ENCODE peak calls at places on chromosomes 12 and 14, in nine cellular contexts. U is epithelial cell of esophagus; B is psoas muscle; O is CD8-positive, alpha-beta T cell; Q is foreskin fibroblast; K is CD4-positive, alpha-beta memory T cell; Y is A549; Z is PC-3; V is K562. F is an unnamed sample.

GRCh38 chr14:81743605-81744004 is 210.0 kb upstream of the SEL1L start:
- DNase-seq in U (no peak), B (no peak), O (no peak), Q (no peak), K (no peak), Y (no peak), Z (no peak), V (no peak), F (no peak)

GRCh38 chr12:46831335-46832083 is 5.7 kb upstream of the SLC38A4 start:
- DNase-seq in U (no peak), B (peak), O (no peak), Q (no peak), K (no peak), Y (no peak), Z (no peak), V (no peak), F (no peak)

GRCh38 chr12:93318720-93319522 is 58.8 kb upstream of the NUDT4 start:
- DNase-seq in U (no peak), B (no peak), O (no peak), Q (no peak), K (no peak), Y (no peak), Z (no peak), V (no peak), F (no peak)

GRCh38 chr14:51862171-51862838 is 1.9 kb downstream of the GNG2 start:
- DNase-seq in U (no peak), B (no peak), O (no peak), Q (no peak), K (no peak), Y (no peak), Z (no peak), V (no peak), F (no peak)

GRCh38 chr12:11968516-11968915 is 102.2 kb upstream of the BCL2L14 start:
- DNase-seq in U (no peak), B (no peak), O (no peak), Q (no peak), K (no peak), Y (no peak), Z (no peak), V (no peak), F (no peak)

GRCh38 chr12:52582489-52582888 is 8.8 kb upstream of the KRT74 start:
- DNase-seq in U (no peak), B (no peak), O (no peak), Q (no peak), K (no peak), Y (no peak), Z (no peak), V (no peak), F (no peak)

GRCh38 chr12:116078396-116078795 is 199.1 kb downstream of the MED13L start:
- DNase-seq in U (no peak), B (no peak), O (no peak), Q (no peak), K (no peak), Y (no peak), Z (no peak), V (no peak), F (no peak)

GRCh38 chr14:101301011-101301410 is 260.3 kb upstream of the DIO3 start:
- DNase-seq in U (no peak), B (no peak), O (no peak), Q (no peak), K (no peak), Y (no peak), Z (no peak), V (no peak), F (no peak)

GRCh38 chr12:104903648-104904423 is 54.3 kb downstream of the SLC41A2 start:
- DNase-seq in U (no peak), B (no peak), O (no peak), Q (no peak), K (no peak), Y (no peak), Z (no peak), V (no peak), F (no peak)

GRCh38 chr12:50390284-50390683 is 6.1 kb downstream of the FAM186A start:
- DNase-seq in U (peak), B (no peak), O (no peak), Q (peak), K (no peak), Y (peak), Z (peak), V (no peak), F (no peak)

GRCh38 chr12:113466770-113467153 is 4.9 kb downstream of the LHX5 start:
- DNase-seq in U (no peak), B (no peak), O (no peak), Q (no peak), K (no peak), Y (no peak), Z (no peak), V (no peak), F (no peak)

GRCh38 chr12:1080520-1081223 is 89.6 kb downstream of the ERC1 start:
- DNase-seq in U (no peak), B (no peak), O (no peak), Q (no peak), K (no peak), Y (no peak), Z (no peak), V (no peak), F (no peak)

GRCh38 chr12:19263666-19264065 is 134.1 kb downstream of the PLEKHA5 start:
- DNase-seq in U (no peak), B (no peak), O (no peak), Q (no peak), K (no peak), Y (no peak), Z (no peak), V (no peak), F (no peak)

GRCh38 chr12:75990189-75990912 is 41.2 kb downstream of the PHLDA1 start:
- DNase-seq in U (no peak), B (no peak), O (no peak), Q (no peak), K (no peak), Y (peak), Z (no peak), V (no peak), F (no peak)

GRCh38 chr12:75982974-75983660 is 48.5 kb downstream of the PHLDA1 start:
- DNase-seq in U (no peak), B (no peak), O (no peak), Q (no peak), K (no peak), Y (peak), Z (no peak), V (no peak), F (no peak)

GRCh38 chr12:75985566-75985965 is 46.0 kb downstream of the PHLDA1 start:
- DNase-seq in U (no peak), B (no peak), O (no peak), Q (no peak), K (no peak), Y (no peak), Z (no peak), V (no peak), F (no peak)

GRCh38 chr12:75984577-75985182 is 46.9 kb downstream of the PHLDA1 start:
- DNase-seq in U (no peak), B (no peak), O (no peak), Q (no peak), K (no peak), Y (no peak), Z (no peak), V (no peak), F (no peak)

DNA sequence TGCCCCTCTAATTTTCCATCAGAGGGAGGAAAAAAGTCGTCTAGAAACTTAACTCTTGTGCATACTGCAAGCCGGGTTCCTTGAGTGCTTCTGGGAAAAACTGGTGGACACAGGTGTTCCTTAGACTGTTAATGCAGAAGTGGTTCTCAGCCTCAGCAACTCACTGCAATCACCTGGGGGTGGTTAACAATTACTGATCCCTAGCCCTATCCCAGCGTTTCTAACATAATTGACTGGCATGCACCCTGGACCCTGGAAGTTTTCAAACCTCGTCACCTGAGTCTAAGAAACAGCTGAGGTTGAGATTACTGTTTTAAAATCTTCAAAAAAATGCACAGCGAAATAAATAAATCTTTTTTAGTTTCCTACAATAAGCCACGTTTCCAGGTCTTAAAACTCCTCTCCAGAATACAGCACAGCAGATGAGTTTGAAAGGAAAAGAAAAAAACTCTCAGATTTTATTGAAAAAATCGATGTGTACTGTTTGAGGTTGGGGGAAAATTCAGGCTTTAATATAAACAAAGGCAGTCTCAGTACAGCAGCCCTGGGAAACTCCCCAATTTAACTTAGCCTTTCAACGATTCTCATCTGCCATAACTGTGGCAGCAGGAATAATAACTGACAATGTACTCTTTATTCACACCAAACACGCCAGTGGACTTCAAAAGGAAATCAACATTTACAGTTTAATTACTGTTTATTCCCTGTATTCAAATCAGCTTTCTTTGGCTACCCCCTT is 45.4 kb downstream of the PHLDA1 start:
- DNase-seq in U (no peak), B (no peak), O (no peak), Q (no peak), K (no peak), Y (peak), Z (no peak), V (no peak), F (no peak)
- H3K4me3 ChIP-seq in U (no peak), B (no peak), O (no peak), Q (no peak), K (no peak), Y (peak), Z (no peak), V (no peak), F (no peak)

DNA sequence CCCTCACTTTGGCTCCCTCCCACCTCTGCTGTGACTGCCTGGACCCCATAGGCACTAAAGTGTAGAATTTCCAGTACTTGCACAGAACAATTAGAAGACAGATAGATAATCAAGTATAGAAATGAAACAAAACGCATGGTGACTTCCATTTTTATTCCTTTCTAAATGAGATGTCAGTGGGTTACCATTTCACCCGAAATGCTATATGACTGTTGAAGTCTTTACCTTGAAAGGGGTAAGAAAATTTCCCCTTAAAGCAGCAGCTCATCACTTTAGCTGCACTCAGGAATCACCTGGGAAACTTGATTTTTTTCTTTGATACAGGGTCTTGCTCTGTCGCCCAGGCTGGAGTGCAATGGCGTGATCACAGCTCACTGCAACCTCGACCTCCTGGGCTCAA is 12.5 kb upstream of the KSR2 start:
- DNase-seq in U (no peak), B (no peak), O (no peak), Q (no peak), K (no peak), Y (no peak), Z (no peak), V (no peak), F (no peak)
- H3K4me3 ChIP-seq in U (no peak), B (no peak), O (no peak), Q (no peak), K (no peak), Y (no peak), Z (no peak), V (no peak), F (no peak)

DNA sequence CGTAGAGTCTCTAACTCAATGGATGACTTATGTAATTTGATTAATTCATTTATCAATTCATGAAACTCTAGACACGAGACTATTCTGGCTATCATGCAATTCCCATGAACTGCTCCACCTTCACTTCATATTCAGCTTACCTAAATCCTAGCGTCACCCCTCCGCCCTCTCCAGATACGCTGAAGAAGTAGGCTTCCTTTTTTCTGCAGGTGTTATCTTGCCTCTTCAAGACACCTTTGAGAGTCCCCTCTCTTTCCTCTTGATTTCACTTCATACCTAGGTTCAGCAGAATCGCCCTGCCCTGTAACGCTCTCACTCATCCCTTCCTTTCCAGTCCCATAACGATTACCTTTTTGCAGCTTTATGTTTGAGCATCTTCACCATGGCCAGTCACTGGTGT is 4.0 kb upstream of the RNASE4 start:
- DNase-seq in U (no peak), B (no peak), O (no peak), Q (no peak), K (no peak), Y (no peak), Z (no peak), V (no peak), F (no peak)
- H3K4me3 ChIP-seq in U (no peak), B (peak), O (no peak), Q (peak), K (peak), Y (peak), Z (peak), V (peak), F (peak)

GRCh38 chr14:33951183-33951840 is 438 bp upstream of the EGLN3 start:
- DNase-seq in U (no peak), B (no peak), O (no peak), Q (no peak), K (no peak), Y (no peak), Z (no peak), V (no peak), F (no peak)

GRCh38 chr14:33949051-33950037 is 1.5 kb downstream of the EGLN3 start:
- DNase-seq in U (no peak), B (no peak), O (no peak), Q (no peak), K (no peak), Y (no peak), Z (no peak), V (peak), F (no peak)

GRCh38 chr14:33948143-33948962 is 2.5 kb downstream of the EGLN3 start:
- DNase-seq in U (no peak), B (no peak), O (no peak), Q (no peak), K (no peak), Y (no peak), Z (no peak), V (no peak), F (no peak)

GRCh38 chr14:33952541-33952940 is 1.7 kb upstream of the EGLN3 start:
- DNase-seq in U (no peak), B (no peak), O (no peak), Q (no peak), K (no peak), Y (no peak), Z (no peak), V (no peak), F (no peak)

DNA sequence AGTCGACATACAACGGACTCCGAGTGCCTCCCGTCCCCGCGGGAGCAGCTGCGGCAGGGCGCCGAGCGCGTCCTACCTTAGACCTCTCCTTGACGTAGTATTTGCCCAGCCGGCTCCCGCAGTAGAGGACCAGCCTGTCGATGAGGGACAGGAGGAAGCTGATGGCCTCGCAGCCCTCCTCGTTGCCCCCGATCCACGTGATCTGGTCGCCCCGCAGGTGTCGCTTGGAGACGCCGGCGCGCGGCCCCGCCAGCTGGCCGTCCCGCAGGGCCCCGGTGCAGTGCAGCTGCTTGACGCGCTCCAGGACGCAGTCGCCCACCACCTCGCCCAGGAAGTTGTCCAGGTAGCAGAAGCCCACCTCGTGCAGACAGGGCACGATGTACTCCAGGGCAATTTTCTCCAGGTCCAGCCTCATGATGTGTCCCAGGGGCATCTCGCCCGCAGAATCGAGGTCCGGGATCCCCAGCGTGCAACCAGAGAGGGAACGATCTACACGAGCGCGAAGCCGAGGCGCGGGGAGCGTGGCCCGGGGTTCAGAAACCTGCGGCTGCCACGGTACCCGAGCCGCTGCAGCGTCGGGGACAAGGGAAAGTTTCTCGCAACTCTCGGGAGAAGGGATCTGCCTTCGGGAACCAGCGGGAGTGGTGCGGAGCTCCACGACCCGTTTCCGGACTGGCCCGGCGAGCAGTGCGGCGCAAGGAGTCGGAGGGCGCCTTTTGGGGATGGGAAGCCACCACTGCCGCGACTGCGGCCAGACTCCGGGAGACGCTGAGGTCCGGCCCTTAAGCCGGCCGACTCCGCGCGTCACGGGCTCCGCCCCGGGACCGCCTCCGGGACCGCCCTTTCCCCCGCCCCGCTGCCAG is at the start of gene EGLN3:
- DNase-seq in U (peak), B (peak), O (peak), Q (peak), K (no peak), Y (peak), Z (peak), V (peak), F (peak)
- H3K4me3 ChIP-seq in U (peak), B (peak), O (peak), Q (peak), K (peak), Y (peak), Z (peak), V (peak), F (peak)

GRCh38 chr12:118374126-118374725 is 1.5 kb upstream of the TAOK3 start:
- DNase-seq in U (no peak), B (no peak), O (no peak), Q (no peak), K (no peak), Y (no peak), Z (no peak), V (no peak), F (no peak)
- H3K4me3 ChIP-seq in U (no peak), B (peak), O (no peak), Q (no peak), K (no peak), Y (no peak), Z (no peak), V (peak), F (no peak)

DNA sequence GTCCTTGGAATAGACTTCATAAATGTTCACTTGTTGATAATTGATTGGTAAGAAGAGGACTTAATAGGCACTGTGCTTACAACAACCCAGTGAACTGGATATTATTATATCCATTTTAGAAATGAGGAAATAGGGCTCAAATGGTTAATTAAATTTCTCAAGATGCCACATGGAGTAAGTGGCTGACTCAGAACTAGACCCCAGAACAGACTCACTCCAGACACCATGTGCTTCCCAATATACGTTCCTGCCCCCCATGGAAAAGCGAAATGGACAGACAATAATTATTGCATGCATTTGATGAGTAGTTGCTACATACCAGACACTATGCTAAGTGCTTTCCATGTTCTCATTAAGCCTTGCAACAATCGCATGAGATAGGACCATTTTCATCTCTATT is 895 bp upstream of the ANKS1B start:
- DNase-seq in U (no peak), B (no peak), O (no peak), Q (no peak), K (no peak), Y (no peak), Z (no peak), V (no peak), F (no peak)
- H3K4me3 ChIP-seq in U (no peak), B (peak), O (no peak), Q (no peak), K (no peak), Y (peak), Z (peak), V (no peak), F (no peak)